ENCODE peak calls at places on chromosomes 1 and 21, in four cellular contexts. I is fibroblast of the aortic adventitia, F is neural progenitor cell, T is BJ. J is an unnamed sample.

GRCh38 chr1:105914403-105914802 is 1142.1 kb upstream of the PRMT6 start:
- DNase-seq in I (no peak), F (peak), T (no peak), J (no peak)

GRCh38 chr1:6634278-6635052 is 9.8 kb downstream of the THAP3 start:
- DNase-seq in I (peak), F (peak), T (no peak), J (peak)

GRCh38 chr1:11673089-11673769 is 7.7 kb downstream of the MAD2L2 start:
- DNase-seq in I (no peak), F (no peak), T (no peak), J (no peak)

GRCh38 chr1:203668401-203668800 is 41.8 kb downstream of the ATP2B4 start:
- DNase-seq in I (no peak), F (no peak), T (no peak), J (no peak)

GRCh38 chr1:3323021-3323790 is 131.3 kb upstream of the ARHGEF16 start:
- DNase-seq in I (no peak), F (peak), T (no peak), J (no peak)

GRCh38 chr21:15257646-15258045 is 192.8 kb upstream of the NRIP1 start:
- DNase-seq in I (no peak), F (no peak), T (no peak), J (no peak)

GRCh38 chr1:87939486-87939885 is 610.8 kb downstream of the LMO4 start:
- DNase-seq in I (no peak), F (no peak), T (no peak), J (no peak)

GRCh38 chr21:36454079-36454478 is 25.8 kb downstream of the CLDN14 start:
- DNase-seq in I (no peak), F (peak), T (no peak), J (no peak)

GRCh38 chr1:200561856-200562214 is 58.7 kb downstream of the KIF14 start:
- DNase-seq in I (no peak), F (no peak), T (no peak), J (no peak)

GRCh38 chr1:192807968-192808587 is 761 bp upstream of the RGS2 start:
- DNase-seq in I (peak), F (peak), T (no peak), J (no peak)

GRCh38 chr1:153616144-153616884 is at the start of gene S100A14:
- DNase-seq in I (no peak), F (no peak), T (no peak), J (no peak)

GRCh38 chr1:218634212-218634611 is 289.1 kb downstream of the TGFB2 start:
- DNase-seq in I (no peak), F (no peak), T (no peak), J (no peak)

GRCh38 chr1:225813250-225813964 is 3.5 kb downstream of the EPHX1 start:
- DNase-seq in I (peak), F (peak), T (no peak), J (no peak)

GRCh38 chr1:205600085-205600484 is 31.7 kb downstream of the ELK4 start:
- DNase-seq in I (peak), F (no peak), T (no peak), J (no peak)
- TF ChIP-seq CTCF in I (peak), F (no peak), T (no peak), J (no peak)

GRCh38 chr21:31874817-31875216 is 2.0 kb downstream of the HUNK start:
- DNase-seq in I (no peak), F (peak), T (no peak), J (peak)
- TF ChIP-seq CTCF in I (no peak), F (no peak), T (no peak), J (no peak)

GRCh38 chr1:224703702-224704408 is 87.7 kb downstream of the CNIH3 start:
- DNase-seq in I (no peak), F (no peak), T (no peak), J (no peak)

GRCh38 chr1:224697888-224698450 is 81.9 kb downstream of the CNIH3 start:
- DNase-seq in I (peak), F (peak), T (no peak), J (no peak)

GRCh38 chr1:224704409-224704735 is 88.3 kb downstream of the CNIH3 start:
- DNase-seq in I (no peak), F (no peak), T (no peak), J (no peak)

GRCh38 chr1:224696891-224697765 is 81.0 kb downstream of the CNIH3 start:
- DNase-seq in I (peak), F (no peak), T (peak), J (no peak)

DNA sequence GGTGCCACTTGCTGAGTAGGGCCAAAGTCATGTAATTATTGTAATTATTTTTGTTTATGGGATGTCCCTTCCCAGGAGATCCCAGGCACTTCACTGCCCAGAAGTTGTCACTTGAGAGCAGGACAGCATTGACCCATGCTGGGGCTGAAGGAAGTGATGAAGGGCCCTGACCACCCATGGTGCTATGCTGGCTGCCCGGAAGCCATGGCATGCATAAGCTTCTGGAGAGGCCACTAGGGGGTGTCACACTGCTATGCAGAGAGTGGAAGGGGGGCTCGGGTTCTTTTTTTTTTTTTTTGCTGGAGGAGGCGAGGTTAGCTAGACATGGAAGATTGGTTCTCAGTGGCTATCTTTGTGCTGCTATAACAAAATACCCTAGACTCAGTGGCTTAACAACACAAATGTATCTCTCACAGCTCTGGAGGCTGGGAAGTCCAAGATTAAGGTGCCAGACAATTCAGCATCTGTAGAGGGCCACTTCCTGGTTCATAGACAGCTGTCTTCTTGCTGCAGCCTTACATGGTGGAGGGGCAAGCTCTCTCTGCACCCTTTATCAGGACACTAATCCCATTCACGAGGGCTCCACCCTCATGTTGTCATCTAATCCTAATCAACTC is 84.9 kb downstream of the CNIH3 start:
- DNase-seq in I (peak), F (peak), T (no peak), J (peak)
- TF ChIP-seq CTCF in I (peak), F (peak), T (peak), J (no peak)

DNA sequence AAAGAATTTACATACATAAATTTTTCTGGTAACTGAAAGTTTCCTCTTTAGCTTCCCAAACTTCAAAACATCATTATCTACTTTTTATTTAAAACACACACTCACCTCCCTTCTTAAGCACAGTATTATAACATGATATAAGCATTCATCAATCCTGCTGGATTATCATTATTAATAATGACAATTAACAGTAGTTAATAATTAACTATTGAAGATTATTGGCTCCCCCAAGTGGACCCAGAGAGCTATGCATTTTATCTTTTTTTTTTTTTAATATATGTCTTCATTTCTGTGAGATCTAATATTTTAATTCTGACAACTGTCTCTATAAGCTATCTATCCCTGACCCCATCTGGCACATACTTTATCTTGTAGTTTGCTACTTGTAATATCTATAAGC is 252.1 kb upstream of the CACYBP start:
- DNase-seq in I (no peak), F (no peak), T (no peak), J (no peak)
- TF ChIP-seq CTCF in I (no peak), F (peak), T (no peak), J (no peak)

GRCh38 chr1:31394628-31395193 is 18.3 kb upstream of the SERINC2 start:
- DNase-seq in I (peak), F (peak), T (no peak), J (peak)

GRCh38 chr1:31393463-31393862 is 19.6 kb upstream of the SERINC2 start:
- DNase-seq in I (no peak), F (no peak), T (no peak), J (no peak)

GRCh38 chr1:31397360-31398095 is 15.5 kb upstream of the SERINC2 start:
- DNase-seq in I (no peak), F (no peak), T (no peak), J (no peak)

GRCh38 chr1:31398246-31398645 is 14.8 kb upstream of the SERINC2 start:
- DNase-seq in I (no peak), F (no peak), T (no peak), J (no peak)

DNA sequence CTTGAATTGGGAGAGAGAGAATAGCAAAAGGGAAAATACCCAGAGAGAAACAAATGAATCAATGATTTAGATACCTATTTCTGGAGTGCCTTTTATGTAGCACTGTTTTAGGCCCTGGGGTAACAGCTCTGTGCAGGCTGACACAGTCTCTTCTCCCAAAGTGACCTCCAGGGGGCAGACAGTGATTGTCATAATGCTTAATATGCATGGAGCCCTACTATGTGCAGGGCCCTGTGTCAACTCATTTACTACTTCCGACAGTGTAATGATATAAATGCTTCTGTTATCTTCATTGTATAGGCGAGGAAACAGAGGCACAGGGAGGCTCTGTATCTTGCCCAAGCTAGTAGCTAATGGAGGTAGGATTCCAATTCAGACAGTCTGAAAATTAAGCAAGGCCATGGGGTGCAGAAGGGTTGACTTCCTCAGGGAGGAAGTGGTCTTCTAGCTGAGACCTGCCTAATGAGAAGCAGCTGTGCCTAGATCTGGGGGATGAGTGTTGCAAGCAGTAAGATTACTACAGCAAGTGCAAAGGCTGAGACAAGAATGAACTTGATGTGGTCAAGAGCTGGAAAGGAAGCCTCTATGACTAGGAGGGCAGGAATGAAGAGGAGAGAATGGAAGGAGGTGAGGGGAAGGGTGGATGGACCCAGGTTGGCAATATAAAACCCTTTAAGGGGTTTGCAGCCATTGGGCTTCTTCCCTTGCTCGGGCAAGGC is 16.2 kb upstream of the SERINC2 start:
- DNase-seq in I (peak), F (peak), T (peak), J (no peak)
- TF ChIP-seq CTCF in I (peak), F (peak), T (peak), J (no peak)

DNA sequence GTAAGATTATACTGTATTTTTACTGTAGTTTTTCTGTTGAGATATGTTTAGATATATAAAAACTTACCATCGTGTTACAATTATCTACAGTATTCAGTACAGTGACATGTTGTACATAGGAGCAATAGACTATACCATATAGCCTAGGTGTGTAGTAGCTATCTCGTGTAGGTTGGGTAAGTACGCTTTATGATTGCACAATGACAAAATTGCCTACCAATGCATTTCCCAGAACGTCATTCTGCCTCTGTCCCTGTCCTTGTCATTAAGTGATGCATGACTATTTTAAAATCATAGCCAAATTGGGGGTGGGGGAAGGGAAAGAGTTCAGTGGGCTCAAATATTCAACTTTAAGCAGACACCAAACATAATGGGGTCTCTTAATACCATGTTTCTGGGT is 233.8 kb upstream of the TMEM51 start:
- DNase-seq in I (no peak), F (no peak), T (no peak), J (no peak)
- TF ChIP-seq CTCF in I (no peak), F (no peak), T (no peak), J (no peak)

DNA sequence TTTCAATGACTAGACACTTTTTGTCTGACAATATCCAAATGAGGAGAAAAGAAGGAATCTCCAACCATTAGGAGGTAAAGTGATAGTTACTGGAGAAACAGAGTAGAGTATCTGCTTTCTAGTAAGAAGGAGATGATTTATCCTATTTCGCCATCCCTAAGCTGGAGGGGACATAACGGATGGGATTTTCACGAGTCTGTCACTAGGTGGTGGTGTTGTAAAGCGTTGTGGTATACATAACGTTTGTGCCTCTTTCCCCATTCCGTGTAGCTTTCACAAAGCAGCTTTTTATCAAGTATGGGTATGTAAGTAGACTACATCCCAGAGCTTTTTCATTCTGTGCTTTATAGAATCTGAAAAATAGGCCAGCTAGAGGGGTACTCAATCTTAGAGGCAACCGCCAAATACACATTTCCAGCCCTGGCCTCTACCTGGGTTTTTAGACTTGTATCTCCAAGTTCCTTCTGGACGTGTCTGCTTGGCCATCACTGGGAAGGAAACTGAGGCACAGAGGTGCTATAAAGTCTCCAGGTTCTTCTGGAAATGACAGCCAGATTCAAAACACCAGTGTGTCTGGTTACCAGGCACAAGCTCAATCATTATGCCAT is 33.3 kb upstream of the FAM3B start:
- DNase-seq in I (peak), F (peak), T (peak), J (peak)
- TF ChIP-seq CTCF in I (peak), F (peak), T (peak), J (peak)

DNA sequence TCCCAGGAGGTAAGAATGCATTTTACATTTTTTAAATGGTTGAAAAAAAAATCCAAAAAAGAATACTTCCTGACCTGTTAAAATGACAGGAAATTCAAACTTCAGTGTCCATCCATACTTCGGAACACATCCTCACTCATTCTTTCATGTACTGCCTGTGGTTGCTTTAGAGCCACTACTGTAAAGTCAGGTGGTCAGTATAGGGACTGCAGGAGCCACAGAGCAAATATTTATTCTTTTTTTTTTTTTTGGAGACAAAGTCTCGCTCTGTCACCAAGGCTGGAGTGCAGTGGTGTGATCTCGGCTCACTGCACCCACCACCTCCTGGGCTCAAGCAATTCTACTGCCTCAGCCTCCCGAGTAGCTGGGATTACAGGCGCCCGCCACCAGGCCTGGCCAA is 124.7 kb downstream of the CLIC6 start:
- DNase-seq in I (no peak), F (no peak), T (no peak), J (no peak)
- TF ChIP-seq CTCF in I (peak), F (no peak), T (no peak), J (peak)

GRCh38 chr1:28213315-28213714 is 19.5 kb downstream of the DNAJC8 start:
- DNase-seq in I (peak), F (no peak), T (no peak), J (no peak)

GRCh38 chr1:28209700-28210099 is 23.1 kb downstream of the DNAJC8 start:
- DNase-seq in I (no peak), F (no peak), T (no peak), J (no peak)

GRCh38 chr1:28205243-28205642 is 27.6 kb downstream of the DNAJC8 start:
- DNase-seq in I (no peak), F (no peak), T (no peak), J (no peak)

DNA sequence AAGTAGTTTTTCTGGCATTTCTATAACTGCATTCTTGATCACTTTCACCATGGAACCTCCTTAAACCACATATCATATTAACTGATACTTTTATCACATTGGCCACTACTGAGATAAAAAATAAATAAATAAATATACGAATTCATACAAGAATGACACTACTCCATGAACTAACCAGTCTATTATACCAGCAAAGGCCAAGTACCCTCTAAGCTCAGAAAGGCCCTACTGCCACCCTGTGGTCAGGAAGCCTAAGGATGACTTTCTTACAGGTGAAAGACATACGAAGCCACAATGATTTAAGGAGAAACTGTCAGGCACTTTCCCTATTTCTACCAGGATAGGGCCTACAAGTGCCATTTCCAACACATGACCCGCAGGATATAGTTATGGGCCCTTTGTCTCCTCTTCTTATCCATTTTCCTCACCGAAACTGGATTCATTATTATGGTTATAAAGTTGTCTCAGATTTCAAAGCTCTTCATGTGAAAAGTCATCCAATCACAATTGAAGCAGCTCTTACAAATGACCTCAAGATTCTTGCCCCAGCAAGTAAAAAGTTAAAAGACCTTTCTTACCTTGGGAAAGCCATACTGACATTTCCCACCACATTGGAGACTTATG is 23.9 kb downstream of the DNAJC8 start:
- DNase-seq in I (peak), F (peak), T (peak), J (peak)
- TF ChIP-seq CTCF in I (peak), F (peak), T (peak), J (no peak)

DNA sequence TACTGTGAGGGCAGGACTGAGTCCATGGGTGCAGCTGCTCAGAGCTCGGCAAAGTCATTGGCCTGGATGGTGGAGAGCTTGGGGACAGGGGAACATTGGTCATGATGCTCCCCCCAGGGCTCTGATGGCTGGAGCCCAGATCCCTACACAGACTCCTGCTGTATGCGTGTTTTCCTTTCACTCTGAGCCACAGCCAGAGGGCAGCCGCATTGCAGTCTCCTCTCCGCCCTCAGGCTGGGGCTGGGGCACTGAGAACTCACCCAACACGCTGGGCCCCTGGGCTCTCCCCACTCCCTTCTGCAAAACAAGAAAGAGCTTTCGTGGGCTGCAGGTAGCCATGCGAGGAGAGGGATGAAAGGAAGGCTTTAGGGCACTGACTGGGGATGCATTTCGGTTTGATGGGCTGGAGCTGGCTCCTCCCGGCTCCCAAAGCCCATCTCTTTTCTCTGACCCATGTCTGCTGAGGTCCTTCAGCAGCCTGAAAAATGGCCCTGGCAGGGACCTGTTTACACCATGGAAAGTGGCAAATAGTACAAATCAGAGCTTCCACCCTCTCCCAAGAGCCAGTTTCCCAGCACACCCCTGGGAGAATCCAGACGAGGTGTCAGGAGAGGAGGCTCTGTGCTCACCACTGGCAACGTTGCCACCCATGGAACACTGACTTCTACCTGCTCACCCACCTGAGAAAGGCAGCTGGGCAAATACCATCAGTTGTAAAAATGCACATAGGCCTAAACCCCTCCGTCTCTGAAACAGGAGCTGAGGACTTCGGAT is 43.9 kb downstream of the CAPN2 start:
- DNase-seq in I (no peak), F (peak), T (no peak), J (no peak)
- TF ChIP-seq CTCF in I (no peak), F (no peak), T (no peak), J (no peak)

J was measured in endothelial cell.